ENCODE peak calls at places on chromosomes 5 and 9, in four cellular contexts. B is DMS153, D is GM13976, P is dermis microvascular lymphatic vessel endothelial cell. A is an unnamed sample.

GRCh38 chr5:109016300-109016699 is 268.6 kb downstream of the FER start:
- DNase-seq in P (no peak), D (no peak), B (peak), A (no peak)

GRCh38 chr5:151047814-151048425 is 27.5 kb downstream of the GPX3 start:
- DNase-seq in P (no peak), B (no peak), D (no peak), A (no peak)

GRCh38 chr5:151480859-151481258 is 33.5 kb downstream of the SLC36A1 start:
- DNase-seq in D (no peak), B (no peak), P (no peak), A (no peak)

GRCh38 chr5:94571415-94571814 is 47.0 kb downstream of the KIAA0825 start:
- DNase-seq in D (no peak), B (no peak), P (no peak), A (no peak)

GRCh38 chr9:131865446-131866195 is 125.7 kb upstream of the RAPGEF1 start:
- DNase-seq in P (no peak), B (no peak), D (no peak), A (no peak)

GRCh38 chr5:154520861-154521453 is 42.9 kb upstream of the HAND1 start:
- DNase-seq in P (peak), B (no peak), D (peak), A (no peak)

GRCh38 chr9:32395483-32396216 is 11.2 kb downstream of the ACO1 start:
- DNase-seq in P (peak), B (no peak), D (no peak), A (no peak)

GRCh38 chr5:14237313-14238086 is 94.4 kb downstream of the TRIO start:
- DNase-seq in P (no peak), D (no peak), B (no peak), A (no peak)